ENCODE peak calls at places on chromosomes 13 and 19, in seven cellular contexts. One of them, this sample, is unnamed.

GRCh38 chr13:43687038-43687437 is 99.7 kb downstream of the ENOX1 start:
- DNase-seq in iPS-NIHi11: no peak
- DNase-seq in aorta: no peak
- DNase-seq in stimulated activated CD4-positive, alpha-beta T cell treated with anti-CD3 and anti-CD28 coated beads, TNF-alpha, amount 100 ng/mL, for 4 hours: no peak
- DNase-seq in Kasumi-1: no peak
- DNase-seq in GM13976: no peak
- DNase-seq in left colon: no peak
- DNase-seq in this sample: no peak

GRCh38 chr13:73090116-73090811 is 31.5 kb downstream of the KLF5 start:
- DNase-seq in Kasumi-1: no peak
- DNase-seq in left colon: peak
- DNase-seq in GM13976: no peak
- DNase-seq in stimulated activated CD4-positive, alpha-beta T cell treated with anti-CD3 and anti-CD28 coated beads, TNF-alpha, amount 100 ng/mL, for 4 hours: no peak
- DNase-seq in aorta: no peak
- DNase-seq in iPS-NIHi11: peak
- DNase-seq in this sample: no peak

GRCh38 chr19:1217366-1217765 is 11.8 kb downstream of the STK11 start:
- DNase-seq in aorta: no peak
- DNase-seq in GM13976: no peak
- DNase-seq in iPS-NIHi11: no peak
- DNase-seq in Kasumi-1: no peak
- DNase-seq in left colon: no peak
- DNase-seq in stimulated activated CD4-positive, alpha-beta T cell treated with anti-CD3 and anti-CD28 coated beads, TNF-alpha, amount 100 ng/mL, for 4 hours: no peak
- DNase-seq in this sample: no peak

GRCh38 chr13:110307697-110308376 is 753 bp downstream of the COL4A2 start:
- DNase-seq in stimulated activated CD4-positive, alpha-beta T cell treated with anti-CD3 and anti-CD28 coated beads, TNF-alpha, amount 100 ng/mL, for 4 hours: no peak
- DNase-seq in left colon: no peak
- DNase-seq in GM13976: no peak
- DNase-seq in iPS-NIHi11: no peak
- DNase-seq in aorta: no peak
- DNase-seq in Kasumi-1: no peak
- DNase-seq in this sample: no peak

GRCh38 chr19:5694167-5694951 is 4.3 kb downstream of the RPL36 start:
- DNase-seq in Kasumi-1: no peak
- DNase-seq in aorta: no peak
- DNase-seq in iPS-NIHi11: peak
- DNase-seq in left colon: peak
- DNase-seq in stimulated activated CD4-positive, alpha-beta T cell treated with anti-CD3 and anti-CD28 coated beads, TNF-alpha, amount 100 ng/mL, for 4 hours: no peak
- DNase-seq in GM13976: no peak
- DNase-seq in this sample: no peak

GRCh38 chr13:112061367-112062046 is 5.4 kb upstream of the SOX1 start:
- DNase-seq in stimulated activated CD4-positive, alpha-beta T cell treated with anti-CD3 and anti-CD28 coated beads, TNF-alpha, amount 100 ng/mL, for 4 hours: no peak
- DNase-seq in Kasumi-1: no peak
- DNase-seq in aorta: no peak
- DNase-seq in GM13976: no peak
- DNase-seq in iPS-NIHi11: no peak
- DNase-seq in left colon: no peak
- DNase-seq in this sample: no peak

GRCh38 chr19:8180018-8180417 is 29.2 kb upstream of the CERS4 start:
- DNase-seq in iPS-NIHi11: no peak
- DNase-seq in aorta: no peak
- DNase-seq in stimulated activated CD4-positive, alpha-beta T cell treated with anti-CD3 and anti-CD28 coated beads, TNF-alpha, amount 100 ng/mL, for 4 hours: no peak
- DNase-seq in left colon: no peak
- DNase-seq in Kasumi-1: no peak
- DNase-seq in GM13976: no peak
- DNase-seq in this sample: no peak

GRCh38 chr13:31887311-31887710 is 144.3 kb upstream of the FRY start:
- DNase-seq in iPS-NIHi11: no peak
- DNase-seq in aorta: no peak
- DNase-seq in GM13976: no peak
- DNase-seq in Kasumi-1: no peak
- DNase-seq in stimulated activated CD4-positive, alpha-beta T cell treated with anti-CD3 and anti-CD28 coated beads, TNF-alpha, amount 100 ng/mL, for 4 hours: no peak
- DNase-seq in left colon: no peak
- DNase-seq in this sample: no peak

This sample was measured in GM10248.